ENCODE peak calls at places on chromosomes 16 and 17, in six cellular contexts. M is mammary epithelial cell, A is adrenal gland, I is stomach, E is cardiac muscle cell, H is H9. Q is an unnamed sample.

GRCh38 chr17:48483471-48484131 is 47.2 kb downstream of the HOXB1 start:
- DNase-seq in I (no peak), E (no peak), A (no peak), M (peak; percentile 99), H (no peak), Q (no peak)

GRCh38 chr16:1048442-1049112 is 24.0 kb upstream of the SSTR5 start:
- DNase-seq in E (peak; percentile 83), I (peak; percentile 39), M (no peak), A (peak; percentile 35), H (peak; percentile 85), Q (no peak)

GRCh38 chr17:40340327-40340726 is 24.2 kb downstream of the GJD3 start:
- DNase-seq in E (no peak), M (no peak), I (no peak), A (no peak), H (no peak), Q (no peak)

GRCh38 chr17:68351395-68351794 is 60.1 kb downstream of the ARSG start:
- DNase-seq in M (no peak), A (no peak), E (no peak), I (no peak), H (no peak), Q (no peak)

GRCh38 chr16:64926476-64926875 is 195.4 kb downstream of the CDH11 start:
- DNase-seq in A (no peak), M (no peak), E (no peak), H (no peak), I (no peak), Q (no peak)

GRCh38 chr16:84844561-84845495 is 25.0 kb downstream of the CRISPLD2 start:
- DNase-seq in I (no peak), M (no peak), A (no peak), E (no peak), H (peak; percentile 64), Q (no peak)

GRCh38 chr17:74283371-74283673 is 9.3 kb downstream of the DNAI2 start:
- DNase-seq in E (no peak), A (no peak), I (no peak), M (no peak), H (no peak), Q (no peak)

GRCh38 chr17:76273923-76274558 is 8.9 kb downstream of the UBALD2 start:
- DNase-seq in E (no peak), I (no peak), A (no peak), H (no peak), M (no peak), Q (no peak)

GRCh38 chr16:27314161-27314723 is 468 bp downstream of the IL4R start:
- DNase-seq in M (peak; percentile 95), A (peak; percentile 74), E (peak; percentile 31), I (peak; percentile 57), H (no peak), Q (no peak)

GRCh38 chr16:76885776-76886175 is 305.2 kb upstream of the MON1B start:
- DNase-seq in I (no peak), E (no peak), H (no peak), M (no peak), A (no peak), Q (no peak)

GRCh38 chr16:76879420-76879819 is 311.6 kb upstream of the MON1B start:
- DNase-seq in M (no peak), I (no peak), H (no peak), E (no peak), A (no peak), Q (no peak)

DNA sequence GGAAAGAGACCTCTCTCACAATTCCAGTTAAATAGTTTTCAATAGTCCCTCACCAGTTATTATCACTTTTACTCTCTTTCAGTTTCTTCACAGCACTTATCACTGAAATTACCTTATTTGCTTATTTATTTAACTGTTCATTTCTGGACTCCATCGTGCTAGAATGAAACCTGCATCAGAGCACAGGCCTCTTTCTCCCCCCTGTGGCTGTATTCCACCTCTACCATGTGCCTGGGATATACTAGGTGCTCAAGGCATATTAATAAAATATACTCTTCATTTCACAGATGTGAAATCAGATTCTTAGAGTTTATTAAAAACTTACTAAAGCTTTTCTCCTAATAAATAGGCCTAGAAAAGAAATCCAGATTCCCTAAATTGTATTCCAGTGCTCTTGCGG is 308.9 kb upstream of the MON1B start:
- DNase-seq in M (no peak), A (no peak), E (no peak), I (no peak), H (no peak), Q (no peak)
- H3K9me3 ChIP-seq in M (no peaks in the 10 kb centered on the region), A (no peaks in the 10 kb centered on the region), E (no peaks in the 10 kb centered on the region), I (no peaks in the 10 kb centered on the region), H (no peaks in the 10 kb centered on the region), Q (no peaks in the 10 kb centered on the region)

GRCh38 chr17:22515599-22515998 is 823.3 kb downstream of the KCNJ18 start:
- DNase-seq in A (no peak), I (no peak), H (no peak), M (no peak), E (no peak), Q (no peak)
- H3K9me3 ChIP-seq in A (no peaks in the 10 kb centered on the region), I (peaks cover 9% of the 10 kb centered on the region), H (peaks cover 60% of the 10 kb centered on the region), M (peaks cover 31% of the 10 kb centered on the region), E (no peaks in the 10 kb centered on the region), Q (no peaks in the 10 kb centered on the region)

GRCh38 chr17:70896843-70897242 is 727.5 kb downstream of the KCNJ2 start:
- DNase-seq in H (no peak), E (no peak), A (no peak), M (no peak), I (no peak), Q (no peak)

GRCh38 chr17:70905796-70906195 is 736.5 kb downstream of the KCNJ2 start:
- DNase-seq in A (peak; percentile 52), I (no peak), E (no peak), H (no peak), M (peak; percentile 75), Q (no peak)

GRCh38 chr17:70906808-70907207 is 737.5 kb downstream of the KCNJ2 start:
- DNase-seq in A (no peak), H (peak; percentile 46), I (no peak), E (peak; percentile 58), M (no peak), Q (no peak)

DNA sequence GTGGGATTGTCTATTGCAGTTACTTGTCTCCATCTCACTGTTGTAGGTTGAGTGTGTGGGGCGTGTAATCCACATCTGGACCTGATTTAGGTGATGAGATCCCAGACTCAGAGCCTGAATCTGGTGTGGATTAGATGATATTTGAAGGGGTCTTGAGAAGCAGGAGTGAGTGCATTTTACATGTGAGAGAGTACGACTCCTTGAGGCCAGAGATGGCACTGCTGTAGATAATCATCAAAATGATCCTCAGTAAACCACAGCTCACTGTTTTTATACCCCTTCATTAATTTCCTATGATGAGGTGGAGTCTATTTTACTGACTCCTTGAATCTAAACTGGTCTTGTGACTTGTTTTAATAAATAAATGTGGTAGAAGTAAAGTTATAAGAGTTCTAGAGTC is 732.5 kb downstream of the KCNJ2 start:
- DNase-seq in A (no peak), I (no peak), H (no peak), E (no peak), M (no peak), Q (no peak)
- H3K9me3 ChIP-seq in A (no peaks in the 10 kb centered on the region), I (no peaks in the 10 kb centered on the region), H (peaks cover 5% of the 10 kb centered on the region), E (no peaks in the 10 kb centered on the region), M (no peaks in the 10 kb centered on the region), Q (no peaks in the 10 kb centered on the region)

GRCh38 chr17:7982666-7983065 is 19.7 kb upstream of the GUCY2D start:
- DNase-seq in A (no peak), M (no peak), E (peak; percentile 41), I (no peak), H (no peak), Q (no peak)
- H3K9me3 ChIP-seq in A (no peaks in the 10 kb centered on the region), M (no peaks in the 10 kb centered on the region), E (no peaks in the 10 kb centered on the region), I (no peaks in the 10 kb centered on the region), H (no peaks in the 10 kb centered on the region), Q (no peaks in the 10 kb centered on the region)

DNA sequence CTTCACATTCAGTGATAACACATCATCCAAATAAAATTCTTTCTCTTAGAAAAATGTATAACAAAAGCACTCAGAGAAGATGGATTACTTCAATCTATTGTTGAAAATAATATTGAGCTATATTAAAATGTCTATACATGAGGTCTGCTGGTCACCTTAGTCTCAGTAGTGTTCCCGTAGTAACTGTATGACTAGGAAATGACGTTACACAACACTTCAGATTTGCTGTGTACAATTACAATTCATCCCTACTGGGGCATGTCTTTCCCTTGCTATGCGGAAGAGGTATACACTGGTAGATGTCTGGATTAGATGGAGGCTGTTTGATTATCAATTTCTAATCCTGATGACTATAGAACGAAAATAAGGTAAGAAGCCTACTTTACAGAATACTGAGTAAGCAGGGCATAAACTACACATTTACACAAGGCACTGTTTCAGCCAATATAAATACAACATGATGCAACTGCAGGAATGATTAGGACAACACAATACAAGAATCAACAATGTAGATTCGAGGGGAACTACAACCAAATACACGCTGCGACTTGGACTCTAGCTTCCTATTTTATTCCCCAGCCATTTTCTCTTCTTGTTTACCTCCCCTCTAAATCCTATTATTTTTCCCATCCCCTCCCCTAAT is 982.5 kb upstream of the CDH8 start:
- DNase-seq in E (no peak), H (no peak), I (no peak), A (no peak), M (no peak), Q (no peak)
- H3K9me3 ChIP-seq in E (no peaks in the 10 kb centered on the region), H (no peaks in the 10 kb centered on the region), I (no peaks in the 10 kb centered on the region), A (no peaks in the 10 kb centered on the region), M (no peaks in the 10 kb centered on the region), Q (no peaks in the 10 kb centered on the region)

DNA sequence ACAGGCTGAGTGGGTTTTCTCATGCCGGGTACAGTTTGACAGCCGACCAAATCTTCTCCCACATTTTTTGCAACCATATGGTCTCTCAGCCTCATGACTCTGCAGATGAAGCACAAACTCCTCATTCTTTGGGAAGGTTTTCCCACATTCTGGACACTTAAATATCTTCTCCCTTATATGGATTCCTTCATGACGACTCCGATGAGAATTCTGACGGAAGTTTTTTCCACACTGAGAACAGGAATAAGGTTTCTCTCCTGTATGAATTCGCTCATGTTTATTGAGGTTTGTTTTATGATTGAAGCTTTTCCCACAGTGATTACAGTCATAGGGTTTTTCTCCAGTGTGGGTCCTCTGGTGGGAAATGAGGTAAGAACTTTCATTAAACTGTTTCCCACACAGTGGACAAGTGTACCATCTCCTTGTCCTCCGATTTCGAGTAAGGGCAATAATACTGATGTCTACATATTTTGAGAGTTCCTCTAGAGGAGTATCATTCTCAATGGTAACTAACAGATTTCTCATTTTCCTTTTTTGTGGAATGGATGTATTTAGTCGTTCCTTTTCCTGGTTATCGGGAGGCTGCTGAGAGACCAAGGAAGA is 10.9 kb downstream of the ZNF200 start:
- DNase-seq in H (no peak), I (no peak), M (no peak), E (no peak), A (no peak), Q (no peak)
- H3K9me3 ChIP-seq in H (peaks cover 41% of the 10 kb centered on the region), I (peaks cover 75% of the 10 kb centered on the region), M (peaks cover 40% of the 10 kb centered on the region), E (no peaks in the 10 kb centered on the region), A (peaks cover 16% of the 10 kb centered on the region), Q (peaks cover 27% of the 10 kb centered on the region)

Q was measured in T-helper 17 cell.